ENCODE peak calls at places on chromosomes 13 and 19, in ten cellular contexts. B, I, X, W, F, V, Y, U, O and R are unnamed samples.

GRCh38 chr19:6226444-6227155 is 53.2 kb downstream of the MLLT1 start:
- DNase-seq in B (no peak), I (peak; percentile 24), X (no peak), W (no peak), F (no peak), V (no peak), Y (no peak), U (no peak), O (no peak), R (no peak)

GRCh38 chr13:104984296-104984818 is 1551.1 kb downstream of the EFNB2 start:
- DNase-seq in B (peak; percentile 4), I (peak; percentile 8), X (no peak), W (no peak), F (no peak), V (peak; percentile 16), Y (peak; percentile 18), U (no peak), O (no peak), R (no peak)

GRCh38 chr13:44157614-44158013 is 216.0 kb upstream of the SERP2 start:
- DNase-seq in B (no peak), I (no peak), X (no peak), W (no peak), F (no peak), V (no peak), Y (no peak), U (no peak), O (no peak), R (no peak)

GRCh38 chr19:343941-344624 is 513 bp downstream of the MIER2 start:
- DNase-seq in B (no peak), I (peak; percentile 98), X (peak; percentile 19), W (peak; percentile 73), F (peak; percentile 26), V (peak; percentile 31), Y (no peak), U (no peak), O (peak; percentile 51), R (peak; percentile 75)

GRCh38 chr13:26221399-26221720 is 754 bp downstream of the RNF6 start:
- DNase-seq in B (no peak), I (no peak), X (no peak), W (no peak), F (no peak), V (no peak), Y (no peak), U (no peak), O (no peak), R (no peak)

GRCh38 chr19:15663245-15663644 is 9.6 kb upstream of the CYP4F12 start:
- DNase-seq in B (no peak), I (no peak), X (no peak), W (no peak), F (no peak), V (no peak), Y (no peak), U (no peak), O (no peak), R (no peak)

GRCh38 chr13:73133536-73133935 is 74.7 kb downstream of the KLF5 start:
- DNase-seq in B (no peak), I (no peak), X (no peak), W (peak; percentile 34), F (no peak), V (no peak), Y (no peak), U (no peak), O (no peak), R (no peak)

GRCh38 chr19:16536130-16536529 is 6.1 kb downstream of the CHERP start:
- DNase-seq in B (no peak), I (peak; percentile 37), X (no peak), W (no peak), F (no peak), V (no peak), Y (no peak), U (no peak), O (no peak), R (no peak)

GRCh38 chr19:38514812-38515633 is 81.5 kb downstream of the RYR1 start:
- DNase-seq in B (peak; percentile 83), I (peak; percentile 94), X (peak; percentile 46), W (peak; percentile 71), F (peak; percentile 78), V (peak; percentile 69), Y (peak; percentile 84), U (peak; percentile 86), O (peak; percentile 84), R (peak; percentile 94)

GRCh38 chr13:27920677-27921420 is 1.0 kb downstream of the PDX1 start:
- DNase-seq in B (no peak), I (peak; percentile 39), X (no peak), W (peak; percentile 46), F (peak; percentile 53), V (no peak), Y (peak; percentile 18), U (peak; percentile 49), O (no peak), R (peak; percentile 72)

GRCh38 chr19:51607920-51608562 is 22.2 kb downstream of the SIGLEC5 start:
- DNase-seq in B (peak; percentile 55), I (no peak), X (no peak), W (peak; percentile 83), F (peak; percentile 86), V (peak; percentile 74), Y (peak; percentile 88), U (peak; percentile 81), O (peak; percentile 51), R (peak; percentile 97)

GRCh38 chr19:41218615-41219507 is at the start of gene AXL:
- DNase-seq in B (no peak), I (peak; percentile 43), X (no peak), W (peak; percentile 84), F (peak; percentile 96), V (peak; percentile 85), Y (peak; percentile 83), U (peak; percentile 91), O (no peak), R (peak; percentile 95)

GRCh38 chr13:111893607-111894443 is 173.1 kb upstream of the SOX1 start:
- DNase-seq in B (no peak), I (no peak), X (no peak), W (no peak), F (peak; percentile 40), V (no peak), Y (peak; percentile 24), U (peak; percentile 50), O (no peak), R (peak; percentile 83)

GRCh38 chr19:2089001-2089711 is 7.0 kb downstream of the MOB3A start:
- DNase-seq in B (no peak), I (peak; percentile 67), X (no peak), W (peak; percentile 52), F (no peak), V (no peak), Y (no peak), U (no peak), O (no peak), R (no peak)

GRCh38 chr19:30682576-30683536 is 310.7 kb downstream of the ZNF536 start:
- DNase-seq in B (peak; percentile 30), I (peak; percentile 88), X (no peak), W (peak; percentile 94), F (peak; percentile 62), V (peak; percentile 69), Y (peak; percentile 86), U (peak; percentile 63), O (peak; percentile 53), R (peak; percentile 91)
- H3K27ac ChIP-seq in B (no peak overlapping the region), I (no peak overlapping the region), X (no peak overlapping the region), W (no peak overlapping the region), F (no peak overlapping the region), V (no peak overlapping the region), Y (no peak overlapping the region), U (no peak overlapping the region), O (no peak overlapping the region), R (no peak overlapping the region)

GRCh38 chr13:49996951-49997895 is at the start of gene TRIM13:
- DNase-seq in B (peak; percentile 93), I (peak; percentile 72), X (peak; percentile 56), W (peak; percentile 96), F (peak; percentile 94), V (peak; percentile 92), Y (peak; percentile 94), U (peak; percentile 86), O (peak; percentile 84), R (peak; percentile 94)

GRCh38 chr13:49995535-49996165 is 1.2 kb upstream of the TRIM13 start:
- DNase-seq in B (peak; percentile 29), I (peak; percentile 9), X (no peak), W (peak; percentile 36), F (peak; percentile 41), V (no peak), Y (no peak), U (no peak), O (no peak), R (no peak)

GRCh38 chr13:49998714-49999624 is 2.1 kb downstream of the TRIM13 start:
- DNase-seq in B (no peak), I (no peak), X (no peak), W (no peak), F (peak; percentile 45), V (no peak), Y (no peak), U (peak; percentile 90), O (no peak), R (peak; percentile 83)

GRCh38 chr13:49996166-49996915 is 501 bp upstream of the TRIM13 start:
- DNase-seq in B (peak; percentile 93), I (peak; percentile 96), X (peak; percentile 84), W (peak; percentile 98), F (peak; percentile 95), V (peak; percentile 96), Y (peak; percentile 92), U (peak; percentile 91), O (peak; percentile 86), R (peak; percentile 95)

GRCh38 chr13:49997935-49998334 is 1.1 kb downstream of the TRIM13 start:
- DNase-seq in B (no peak), I (no peak), X (no peak), W (peak; percentile 26), F (peak; percentile 25), V (no peak), Y (no peak), U (no peak), O (no peak), R (no peak)
- H3K27ac ChIP-seq in B (peak overlapping the region; percentile 90), I (peak overlapping the region; percentile 98), X (peak overlapping the region; percentile 93), W (peak overlapping the region; percentile 95), F (no peak overlapping the region), V (no peak overlapping the region), Y (peak overlapping the region; percentile 100), U (no peak overlapping the region), O (no peak overlapping the region), R (peak overlapping the region; percentile 99)

GRCh38 chr13:89343165-89343564 is 1672.0 kb downstream of the SLITRK5 start:
- DNase-seq in B (no peak), I (no peak), X (no peak), W (no peak), F (no peak), V (no peak), Y (no peak), U (no peak), O (no peak), R (no peak)
- H3K27ac ChIP-seq in B (no peak overlapping the region), I (no peak overlapping the region), X (no peak overlapping the region), W (no peak overlapping the region), F (no peak overlapping the region), V (no peak overlapping the region), Y (no peak overlapping the region), U (no peak overlapping the region), O (no peak overlapping the region), R (no peak overlapping the region)

DNA sequence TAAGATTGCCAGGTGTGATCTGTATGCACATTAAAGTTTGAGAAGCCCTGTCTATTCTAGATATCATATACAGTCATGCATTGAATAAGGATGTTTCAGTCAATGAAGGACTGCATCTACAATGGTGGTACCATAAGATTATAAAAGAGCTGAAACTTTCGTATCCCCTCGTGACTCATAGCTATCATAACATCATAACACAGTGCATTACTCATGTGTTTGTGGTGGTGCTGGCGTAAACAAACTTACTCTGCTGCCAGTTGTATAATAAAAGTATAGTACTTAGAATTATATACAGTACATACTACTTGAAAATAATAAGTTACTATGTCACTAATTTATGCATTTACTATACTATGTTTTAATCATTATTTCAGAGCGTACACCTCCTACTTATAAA is 489.3 kb downstream of the GPC6 start:
- DNase-seq in B (no peak), I (no peak), X (no peak), W (no peak), F (no peak), V (no peak), Y (no peak), U (no peak), O (no peak), R (no peak)
- H3K27ac ChIP-seq in B (no peak overlapping the region), I (no peak overlapping the region), X (no peak overlapping the region), W (no peak overlapping the region), F (no peak overlapping the region), V (no peak overlapping the region), Y (no peak overlapping the region), U (no peak overlapping the region), O (no peak overlapping the region), R (no peak overlapping the region)